ENCODE peak calls at places on chromosomes 3 and 15, in four cellular contexts. L, R, K and W are unnamed samples.

GRCh38 chr15:63408514-63408913 is 26.9 kb upstream of the CA12 start:
- DNase-seq in L (no peak), R (no peak), K (no peak), W (no peak)

GRCh38 chr3:141385386-141386079 is 17.2 kb downstream of the ZBTB38 start:
- DNase-seq in L (peak; percentile 47), R (no peak), K (no peak), W (no peak)

GRCh38 chr3:31043184-31043819 is 148.8 kb upstream of the GADL1 start:
- DNase-seq in L (peak; percentile 19), R (no peak), K (no peak), W (no peak)

GRCh38 chr3:155252021-155252420 is 41.5 kb downstream of the STRIT1 start:
- DNase-seq in L (no peak), R (no peak), K (no peak), W (no peak)

GRCh38 chr3:64650710-64651109 is 37.1 kb downstream of the ADAMTS9 start:
- DNase-seq in L (peak; percentile 41), R (no peak), K (no peak), W (no peak)

GRCh38 chr15:87263296-87263695 is 993.2 kb downstream of the NTRK3 start:
- DNase-seq in L (no peak), R (no peak), K (no peak), W (no peak)

GRCh38 chr3:51712511-51712931 is 5.7 kb downstream of the GRM2 start:
- DNase-seq in L (no peak), R (no peak), K (no peak), W (no peak)

GRCh38 chr15:24856397-24857093 is 98.2 kb upstream of the SNRPN start:
- DNase-seq in L (peak; percentile 79), R (peak; percentile 99), K (peak; percentile 97), W (peak; percentile 97)

GRCh38 chr3:57158813-57159678 is 6.1 kb downstream of the IL17RD start:
- DNase-seq in L (no peak), R (peak; percentile 95), K (peak; percentile 51), W (peak; percentile 83)

GRCh38 chr3:17431004-17431403 is 311.4 kb downstream of the TBC1D5 start:
- DNase-seq in L (peak; percentile 53), R (peak; percentile 42), K (no peak), W (no peak)

GRCh38 chr15:89221543-89221942 is at the start of gene RLBP1:
- DNase-seq in L (no peak), R (no peak), K (no peak), W (peak; percentile 43)

GRCh38 chr3:120145498-120146285 is 51.4 kb upstream of the GSK3B start:
- DNase-seq in L (peak; percentile 41), R (peak; percentile 37), K (no peak), W (no peak)

GRCh38 chr3:143217283-143217682 is 97.7 kb downstream of the CHST2 start:
- DNase-seq in L (no peak), R (no peak), K (no peak), W (no peak)

GRCh38 chr3:89000886-89001285 is 106.5 kb upstream of the EPHA3 start:
- DNase-seq in L (no peak), R (no peak), K (no peak), W (no peak)

GRCh38 chr3:43418601-43419272 is 132.4 kb downstream of the SNRK start:
- DNase-seq in L (peak; percentile 71), R (no peak), K (no peak), W (no peak)

GRCh38 chr15:57591237-57591821 is 375 bp upstream of the MYZAP start:
- DNase-seq in L (no peak), R (peak; percentile 3), K (no peak), W (no peak)

GRCh38 chr3:167166594-167167253 is 213.4 kb downstream of the ZBBX start:
- DNase-seq in L (no peak), R (peak; percentile 65), K (no peak), W (no peak)

GRCh38 chr3:14431928-14432834 is 29.8 kb downstream of the SLC6A6 start:
- DNase-seq in L (peak; percentile 85), R (peak; percentile 95), K (no peak), W (peak; percentile 81)

GRCh38 chr3:184645304-184645703 is 66.6 kb downstream of the MAGEF1 start:
- DNase-seq in L (peak; percentile 20), R (peak; percentile 78), K (no peak), W (no peak)

GRCh38 chr3:84891851-84892250 is 66.9 kb upstream of the CADM2 start:
- DNase-seq in L (no peak), R (no peak), K (no peak), W (no peak)

GRCh38 chr3:39196034-39196433 is 3.6 kb upstream of the XIRP1 start:
- DNase-seq in L (no peak), R (no peak), K (no peak), W (no peak)

GRCh38 chr3:85427467-85427866 is 468.7 kb downstream of the CADM2 start:
- DNase-seq in L (no peak), R (no peak), K (no peak), W (no peak)

GRCh38 chr15:100714034-100714748 is 111.8 kb downstream of the ASB7 start:
- DNase-seq in L (no peak), R (no peak), K (no peak), W (no peak)

GRCh38 chr3:27685474-27685873 is 36.6 kb downstream of the EOMES start:
- DNase-seq in L (no peak), R (no peak), K (no peak), W (no peak)

GRCh38 chr3:109373933-109374332 is 36.6 kb upstream of the DPPA4 start:
- DNase-seq in L (no peak), R (no peak), K (no peak), W (no peak)

GRCh38 chr3:76500746-76501275 is 539.1 kb upstream of the ROBO2 start:
- DNase-seq in L (peak; percentile 46), R (no peak), K (no peak), W (no peak)

GRCh38 chr3:138944842-138945645 is 1.9 kb downstream of the FOXL2 start:
- DNase-seq in L (no peak), R (peak; percentile 78), K (no peak), W (peak; percentile 75)

DNA sequence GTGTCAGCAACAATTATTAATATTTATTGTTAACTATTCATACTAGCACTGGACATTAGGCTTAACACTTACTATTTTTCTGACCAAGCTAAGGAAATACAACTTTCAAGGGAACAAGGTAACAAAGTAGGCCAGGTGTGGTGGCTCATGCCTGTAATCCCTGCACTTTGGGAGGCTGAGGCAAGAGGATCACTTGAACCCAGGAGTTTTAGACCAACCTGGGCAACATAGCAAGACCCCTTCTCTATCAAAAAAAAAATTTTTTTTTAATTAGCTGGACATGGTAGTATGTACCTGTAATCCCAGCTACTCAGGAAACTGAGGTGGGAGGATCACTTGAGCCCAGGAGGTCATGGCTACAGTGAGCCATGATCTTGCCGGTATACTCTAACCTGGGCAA is 131.7 kb downstream of the RBPMS2 start:
- DNase-seq in L (no peak), R (no peak), K (no peak), W (no peak)
- H4K5ac ChIP-seq in L (no peak overlapping the region), R (no peak overlapping the region), K (no peak overlapping the region), W (no peak overlapping the region)

GRCh38 chr3:156691920-156692319 is 17.5 kb downstream of the TIPARP start:
- DNase-seq in L (peak; percentile 89), R (no peak), K (no peak), W (no peak)

GRCh38 chr3:156689589-156689988 is 15.2 kb downstream of the TIPARP start:
- DNase-seq in L (no peak), R (no peak), K (no peak), W (no peak)

GRCh38 chr3:156687023-156687422 is 12.6 kb downstream of the TIPARP start:
- DNase-seq in L (peak; percentile 36), R (no peak), K (no peak), W (no peak)

GRCh38 chr3:156685752-156686151 is 11.4 kb downstream of the TIPARP start:
- DNase-seq in L (no peak), R (peak; percentile 21), K (no peak), W (no peak)

DNA sequence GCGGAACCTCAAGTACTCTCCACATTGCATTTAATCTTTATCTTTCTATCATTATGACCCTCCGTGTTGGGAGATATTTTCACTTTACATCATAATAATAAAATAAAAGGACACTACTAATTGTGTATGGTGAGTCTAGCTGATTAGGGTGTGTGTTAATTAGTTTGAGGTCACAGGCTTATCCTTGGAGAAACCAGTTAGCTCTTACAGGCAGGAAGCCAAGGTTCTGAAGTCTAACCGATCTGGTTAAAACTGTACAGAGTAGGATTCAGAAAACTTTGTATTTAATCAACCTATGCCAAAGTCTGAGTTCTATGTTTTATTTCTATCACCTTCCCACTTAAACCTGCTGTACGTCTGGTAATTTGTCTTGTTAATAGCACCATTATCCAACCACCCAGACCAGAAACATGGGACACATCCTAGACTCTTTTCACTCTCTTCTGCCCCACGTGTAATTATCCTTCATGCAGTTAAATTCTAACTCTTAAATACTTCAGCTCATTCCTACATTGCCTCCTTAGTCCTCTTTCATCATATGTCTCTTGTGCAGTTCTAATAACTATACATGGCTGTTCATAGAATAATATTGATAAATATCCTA is 14.6 kb downstream of the TIPARP start:
- DNase-seq in L (no peak), R (no peak), K (no peak), W (no peak)
- H3K4me1 ChIP-seq in L (peaks cover 36% of the 10 kb centered on the region), R (peaks cover 2% of the 10 kb centered on the region), K (no peaks in the 10 kb centered on the region), W (no peaks in the 10 kb centered on the region)

GRCh38 chr3:175127075-175127662 is 268.0 kb downstream of the NAALADL2 start:
- DNase-seq in L (no peak), R (no peak), K (no peak), W (no peak)

GRCh38 chr3:175129126-175129525 is 270.0 kb downstream of the NAALADL2 start:
- DNase-seq in L (peak; percentile 63), R (no peak), K (no peak), W (no peak)

DNA sequence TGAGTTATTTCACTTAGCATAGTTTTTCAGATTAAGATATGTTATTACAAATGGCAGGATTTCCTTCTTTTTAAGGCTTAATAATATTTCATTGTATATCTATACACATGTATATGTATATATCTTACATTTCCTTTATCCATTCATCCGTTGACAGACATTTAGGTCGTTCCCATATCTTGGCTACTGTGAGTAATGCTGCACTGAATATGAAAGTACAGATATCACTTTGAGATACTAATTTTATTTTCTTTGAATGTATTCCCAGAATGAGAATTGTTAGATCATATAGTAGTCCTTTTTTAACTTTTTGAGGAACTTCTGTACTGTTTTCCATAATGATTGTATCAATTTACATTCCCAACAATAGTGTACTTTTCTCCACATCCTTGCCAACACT is 270.4 kb downstream of the NAALADL2 start:
- DNase-seq in L (peak; percentile 16), R (no peak), K (no peak), W (no peak)
- H4K5ac ChIP-seq in L (no peak overlapping the region), R (no peak overlapping the region), K (no peak overlapping the region), W (no peak overlapping the region)

GRCh38 chr3:37708789-37709188 is 152.9 kb upstream of the CTDSPL start:
- DNase-seq in L (no peak), R (no peak), K (no peak), W (no peak)

GRCh38 chr3:37711721-37712120 is 150.0 kb upstream of the CTDSPL start:
- DNase-seq in L (no peak), R (no peak), K (no peak), W (peak; percentile 4)

GRCh38 chr3:37712387-37712786 is 149.3 kb upstream of the CTDSPL start:
- DNase-seq in L (no peak), R (no peak), K (no peak), W (no peak)

GRCh38 chr3:37707428-37708372 is 154.0 kb upstream of the CTDSPL start:
- DNase-seq in L (no peak), R (no peak), K (no peak), W (no peak)

DNA sequence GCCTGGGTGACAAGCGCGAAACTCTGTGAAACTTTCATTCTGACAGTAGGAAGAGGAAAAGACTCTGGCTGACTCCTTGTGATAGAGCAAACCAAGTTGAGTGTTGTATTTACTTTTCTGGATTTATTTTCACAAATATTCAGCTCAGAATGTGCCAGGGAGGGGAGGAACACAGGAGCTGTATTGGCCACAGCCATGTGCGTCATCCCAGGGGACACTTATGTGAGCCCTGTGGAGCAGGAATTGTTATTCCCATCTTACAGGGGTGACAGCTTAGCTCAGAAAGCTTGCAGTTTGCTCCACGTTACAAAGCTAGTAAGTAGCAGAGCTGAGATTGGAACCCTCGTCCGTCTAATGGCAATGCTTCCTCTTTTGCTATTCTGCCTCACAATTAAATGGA is 151.7 kb upstream of the CTDSPL start:
- DNase-seq in L (no peak), R (no peak), K (no peak), W (peak; percentile 7)
- H3K4me1 ChIP-seq in L (no peaks in the 10 kb centered on the region), R (no peaks in the 10 kb centered on the region), K (peaks cover 4% of the 10 kb centered on the region), W (no peaks in the 10 kb centered on the region)